ENCODE peak calls at places on chromosomes 3 and 15, in four cellular contexts. I, Y, P and E are unnamed samples.

GRCh38 chr3:132247211-132247610 is 70.0 kb upstream of the ACP3 start:
- DNase-seq in I (no peak), Y (no peak), P (no peak), E (no peak)

GRCh38 chr3:71560665-71561064 is 22.9 kb downstream of the FOXP1 start:
- DNase-seq in I (no peak), Y (no peak), P (no peak), E (no peak)

GRCh38 chr3:123568034-123568433 is 16.8 kb downstream of the HACD2 start:
- DNase-seq in I (no peak), Y (no peak), P (no peak), E (no peak)

GRCh38 chr15:98865397-98866339 is 141.9 kb downstream of the PGPEP1L start:
- DNase-seq in I (peak), Y (peak), P (no peak), E (peak)

GRCh38 chr3:104907507-104907906 is 459.2 kb upstream of the ALCAM start:
- DNase-seq in I (no peak), Y (no peak), P (no peak), E (no peak)

GRCh38 chr3:151216641-151217040 is 13.6 kb upstream of the GPR171 start:
- DNase-seq in I (no peak), Y (no peak), P (no peak), E (no peak)

GRCh38 chr3:126523745-126524428 is at the start of gene CHST13:
- DNase-seq in I (peak), Y (peak), P (no peak), E (no peak)

GRCh38 chr3:54830658-54831057 is 97.2 kb downstream of the LRTM1 start:
- DNase-seq in I (peak), Y (peak), P (peak), E (peak)

GRCh38 chr3:119965692-119966091 is 128.6 kb downstream of the GSK3B start:
- DNase-seq in I (no peak), Y (no peak), P (no peak), E (no peak)

GRCh38 chr3:10322355-10322715 is 1.4 kb upstream of the SEC13 start:
- DNase-seq in I (peak), Y (no peak), P (no peak), E (peak)

GRCh38 chr3:45082139-45082538 is 56.0 kb downstream of the CLEC3B start:
- DNase-seq in I (no peak), Y (no peak), P (no peak), E (no peak)

GRCh38 chr3:111481551-111481950 is 60.4 kb upstream of the CD96 start:
- DNase-seq in I (no peak), Y (no peak), P (no peak), E (no peak)

GRCh38 chr3:171383206-171384018 is 76.8 kb downstream of the TNIK start:
- DNase-seq in I (no peak), Y (no peak), P (no peak), E (no peak)

GRCh38 chr15:62647195-62647865 is 395.2 kb upstream of the TPM1 start:
- DNase-seq in I (peak), Y (peak), P (no peak), E (peak)

GRCh38 chr3:161602451-161602850 is 105.8 kb downstream of the OTOL1 start:
- DNase-seq in I (no peak), Y (no peak), P (no peak), E (no peak)

GRCh38 chr15:98904466-98905048 is 103.0 kb downstream of the PGPEP1L start:
- DNase-seq in I (peak), Y (peak), P (no peak), E (peak)

GRCh38 chr3:126053949-126054569 is 29.9 kb downstream of the SLC41A3 start:
- DNase-seq in I (no peak), Y (no peak), P (no peak), E (no peak)

GRCh38 chr15:60590935-60591490 is 112.1 kb upstream of the ICE2 start:
- DNase-seq in I (no peak), Y (peak), P (no peak), E (no peak)

GRCh38 chr3:122668930-122669730 is 11.5 kb upstream of the PARP14 start:
- DNase-seq in I (no peak), Y (peak), P (no peak), E (peak)

GRCh38 chr15:32717290-32718081 is at the start of gene GREM1:
- DNase-seq in I (no peak), Y (no peak), P (no peak), E (no peak)

GRCh38 chr15:90836296-90836871 is 32.0 kb upstream of the FURIN start:
- DNase-seq in I (peak), Y (peak), P (no peak), E (no peak)
- TF ChIP-seq FOSL1 in I (peak), Y (peak), P (no peak), E (peak)

GRCh38 chr15:92822216-92823144 is 77.6 kb upstream of the CHD2 start:
- DNase-seq in I (no peak), Y (no peak), P (no peak), E (no peak)
- TF ChIP-seq JUND in I (no peak), Y (no peak), P (no peak), E (no peak)

GRCh38 chr3:142009029-142009428 is 132.6 kb downstream of the ATP1B3 start:
- DNase-seq in I (no peak), Y (no peak), P (no peak), E (no peak)

GRCh38 chr3:142003291-142003690 is 126.8 kb downstream of the ATP1B3 start:
- DNase-seq in I (no peak), Y (no peak), P (no peak), E (no peak)

GRCh38 chr3:142007710-142008399 is 131.4 kb downstream of the ATP1B3 start:
- DNase-seq in I (peak), Y (no peak), P (no peak), E (no peak)

GRCh38 chr3:142000341-142000870 is 124.0 kb downstream of the ATP1B3 start:
- DNase-seq in I (no peak), Y (no peak), P (no peak), E (no peak)

GRCh38 chr3:142004025-142004424 is 127.6 kb downstream of the ATP1B3 start:
- DNase-seq in I (no peak), Y (no peak), P (no peak), E (no peak)
- H3K4me2 ChIP-seq in I (no peak), Y (no peak), P (no peak), E (no peak)

GRCh38 chr15:68485721-68486360 is 53.9 kb upstream of the ITGA11 start:
- DNase-seq in I (no peak), Y (no peak), P (no peak), E (no peak)
- TF ChIP-seq FOSL1 in I (no peak), Y (no peak), P (no peak), E (no peak)

GRCh38 chr3:48011771-48012170 is 4.4 kb downstream of the MAP4 start:
- DNase-seq in I (no peak), Y (no peak), P (no peak), E (no peak)

GRCh38 chr3:48012659-48013058 is 3.6 kb downstream of the MAP4 start:
- DNase-seq in I (no peak), Y (no peak), P (no peak), E (no peak)

GRCh38 chr3:48014358-48014757 is 1.9 kb downstream of the MAP4 start:
- DNase-seq in I (no peak), Y (no peak), P (no peak), E (no peak)

GRCh38 chr3:48015451-48016182 is 599 bp downstream of the MAP4 start:
- DNase-seq in I (no peak), Y (peak), P (no peak), E (no peak)

DNA sequence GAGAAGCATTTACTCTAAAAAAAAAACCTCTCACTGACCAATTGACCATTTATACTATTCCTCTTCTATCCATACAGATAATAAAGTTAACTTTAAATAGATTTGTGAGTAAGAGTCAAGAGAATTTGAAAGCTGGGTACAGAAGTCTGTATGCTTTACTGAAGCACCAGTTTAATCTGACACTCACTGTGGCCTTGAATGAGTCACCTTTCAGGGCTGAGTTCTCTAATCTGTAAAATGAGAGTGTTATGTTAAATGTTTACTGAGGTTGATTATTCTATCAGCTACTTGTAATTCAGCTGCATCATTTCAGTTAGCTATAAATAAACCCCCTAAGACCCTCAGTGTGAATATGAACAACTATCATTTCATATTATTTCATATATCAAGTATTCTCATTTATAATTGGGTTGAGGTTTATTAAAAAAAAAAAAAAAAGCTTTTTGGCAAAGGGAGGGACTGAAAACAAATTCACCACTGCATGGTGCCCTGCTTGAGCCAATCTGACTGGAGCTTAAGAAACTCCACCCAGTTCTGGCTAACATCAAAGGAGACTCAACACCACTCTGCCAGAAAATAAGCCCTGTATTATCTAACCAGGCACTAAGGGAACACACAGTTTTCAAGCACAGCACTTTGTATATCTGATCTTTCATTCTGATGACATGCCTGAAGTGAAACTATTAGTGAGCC is 2.8 kb downstream of the MAP4 start:
- DNase-seq in I (peak), Y (peak), P (no peak), E (peak)
- TF ChIP-seq JUND in I (peak), Y (no peak), P (no peak), E (peak)

DNA sequence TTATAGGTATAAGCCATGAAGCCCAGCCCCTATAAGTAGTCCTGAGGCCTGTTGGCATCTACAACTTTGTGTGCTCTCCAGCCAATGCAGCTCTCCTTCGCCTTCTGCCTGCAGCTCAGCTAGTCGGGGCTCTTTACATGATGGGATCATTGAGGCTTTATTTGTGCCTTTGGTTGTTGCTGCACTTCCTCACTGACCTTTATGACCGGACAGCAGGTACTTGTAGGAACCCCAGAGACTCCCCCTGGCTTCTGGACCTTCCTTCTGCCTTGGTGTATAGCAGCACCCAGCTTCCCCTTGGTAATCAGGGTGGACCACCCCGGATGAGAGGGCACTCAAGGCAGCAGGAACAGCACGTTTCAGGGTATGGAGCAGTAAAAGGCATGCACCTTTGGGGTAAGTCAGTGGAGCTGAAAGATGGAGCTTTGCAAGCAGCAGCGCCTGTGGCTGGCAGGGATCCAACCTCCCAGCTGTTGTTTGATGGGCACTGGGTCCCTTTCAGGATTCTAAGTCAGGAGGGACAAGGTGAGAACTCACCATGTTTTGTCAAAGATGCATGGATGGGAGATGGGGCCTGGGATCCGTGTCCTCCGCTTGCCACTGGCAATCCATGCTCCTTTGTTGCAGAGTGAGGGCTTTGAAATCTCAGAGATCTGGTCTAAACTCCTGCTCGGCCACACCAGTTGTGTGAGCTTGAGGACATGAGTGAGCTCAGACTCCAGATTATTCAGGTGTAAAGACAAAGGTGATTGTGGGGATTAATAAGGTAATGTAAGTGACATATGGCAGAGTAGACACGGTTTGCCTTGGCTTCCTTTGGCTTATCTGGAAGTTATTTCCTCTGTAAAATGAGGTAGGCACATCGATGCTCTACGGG is 65.1 kb upstream of the KLF13 start:
- DNase-seq in I (no peak), Y (no peak), P (no peak), E (no peak)
- H3K4me2 ChIP-seq in I (no peak), Y (no peak), P (no peak), E (no peak)

GRCh38 chr15:95280711-95281110 is 1049.3 kb downstream of the MCTP2 start:
- DNase-seq in I (no peak), Y (no peak), P (no peak), E (no peak)

GRCh38 chr15:95278532-95279265 is 1047.3 kb downstream of the MCTP2 start:
- DNase-seq in I (no peak), Y (no peak), P (no peak), E (no peak)

GRCh38 chr15:95279277-95280019 is 1048.1 kb downstream of the MCTP2 start:
- DNase-seq in I (no peak), Y (no peak), P (no peak), E (no peak)

GRCh38 chr15:95274038-95274437 is 1042.7 kb downstream of the MCTP2 start:
- DNase-seq in I (no peak), Y (no peak), P (no peak), E (no peak)

DNA sequence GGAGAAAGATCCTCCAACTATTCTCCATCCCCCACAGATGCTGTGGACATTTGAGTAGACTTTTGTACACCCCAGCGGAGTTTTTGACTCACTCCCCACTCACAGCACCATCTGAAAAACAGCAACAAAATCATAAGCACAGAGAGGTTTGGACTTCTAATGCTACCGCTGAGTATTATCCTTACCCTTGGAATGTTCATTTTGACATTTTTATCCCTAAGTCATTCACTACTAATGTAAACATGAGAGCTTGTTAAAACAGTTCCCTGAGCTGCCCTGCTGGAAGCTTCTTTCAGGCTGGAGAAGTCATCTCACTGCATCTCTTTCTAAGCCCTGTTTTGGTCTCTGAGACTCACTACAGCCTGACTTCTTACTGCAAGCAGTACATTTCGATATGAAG is 1045.9 kb downstream of the MCTP2 start:
- DNase-seq in I (no peak), Y (no peak), P (no peak), E (no peak)
- TF ChIP-seq FOSL1 in I (no peak), Y (no peak), P (no peak), E (no peak)

GRCh38 chr15:39251413-39252197 is 329.3 kb upstream of the THBS1 start:
- DNase-seq in I (no peak), Y (no peak), P (no peak), E (no peak)

GRCh38 chr15:39254181-39254580 is 326.7 kb upstream of the THBS1 start:
- DNase-seq in I (no peak), Y (no peak), P (no peak), E (no peak)

GRCh38 chr15:39253552-39253951 is 327.3 kb upstream of the THBS1 start:
- DNase-seq in I (no peak), Y (no peak), P (no peak), E (no peak)

GRCh38 chr15:39260791-39261190 is 320.1 kb upstream of the THBS1 start:
- DNase-seq in I (no peak), Y (no peak), P (no peak), E (no peak)

DNA sequence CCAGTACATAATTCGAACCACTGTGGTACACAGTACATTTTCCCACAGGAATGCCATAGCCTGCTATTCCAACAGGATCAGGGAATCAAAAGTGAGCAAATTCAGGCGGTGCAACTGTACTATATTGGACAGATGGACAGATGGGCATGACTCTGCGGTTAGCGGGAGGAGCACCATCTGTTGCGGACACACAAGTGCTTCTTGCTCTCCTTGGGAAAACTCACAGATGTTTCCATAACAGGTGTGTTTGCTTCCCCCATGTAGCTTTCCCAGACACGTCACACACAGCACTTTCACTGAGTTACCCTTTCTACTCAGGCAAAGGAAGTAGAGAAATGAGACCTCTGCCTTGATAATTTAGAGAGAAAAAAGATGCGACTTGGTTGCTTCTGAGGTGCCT is 325.1 kb upstream of the THBS1 start:
- DNase-seq in I (no peak), Y (no peak), P (no peak), E (no peak)
- TF ChIP-seq JUND in I (no peak), Y (no peak), P (no peak), E (no peak)

GRCh38 chr15:65939901-65940617 is 70.8 kb downstream of the RAB11A start:
- DNase-seq in I (no peak), Y (no peak), P (no peak), E (no peak)

GRCh38 chr15:65937476-65937875 is 68.2 kb downstream of the RAB11A start:
- DNase-seq in I (peak), Y (no peak), P (no peak), E (no peak)

GRCh38 chr15:65942436-65942835 is 73.1 kb downstream of the RAB11A start:
- DNase-seq in I (no peak), Y (no peak), P (no peak), E (no peak)

GRCh38 chr15:65937046-65937445 is 67.8 kb downstream of the RAB11A start:
- DNase-seq in I (no peak), Y (no peak), P (no peak), E (no peak)

DNA sequence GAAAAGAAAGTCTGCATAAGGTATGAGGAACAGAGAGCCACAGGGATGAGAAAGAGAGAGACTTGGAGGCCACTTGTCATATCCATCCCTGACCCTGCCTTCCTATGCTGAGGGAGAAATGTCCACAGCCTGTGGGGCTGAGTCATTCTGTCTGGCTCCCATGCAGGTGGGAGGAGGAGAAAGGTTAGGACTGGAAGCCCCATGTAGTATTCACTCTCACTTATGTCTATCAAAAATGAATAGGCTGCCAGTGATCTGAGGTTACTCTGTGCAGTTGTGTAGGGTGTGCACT is 71.3 kb downstream of the RAB11A start:
- DNase-seq in I (peak), Y (no peak), P (no peak), E (no peak)
- H3K4me2 ChIP-seq in I (no peak), Y (no peak), P (no peak), E (peak)